ENCODE peak calls at places on chromosomes 7 and 10, in eight cellular contexts. One of them, this sample, is unnamed.
A peak's percentile ranks its signal among the peaks of the same experiment; 100 is the strongest.

GRCh38 chr10:11698691-11699545 is 43.3 kb upstream of the ECHDC3 start:
- DNase-seq in Karpas-422: peak; percentile 78
- DNase-seq in stimulated activated CD8-positive, alpha-beta memory T cell treated with anti-CD3 and anti-CD28 coated beads, Interleukin-4, amount 100 ng/mL, for 48 hours: no peak
- DNase-seq in cerebellar cortex: no peak
- DNase-seq in amniotic epithelial cell: no peak
- DNase-seq in stimulated activated CD4-positive, alpha-beta T cell treated with anti-CD3 and anti-CD28 coated beads, Interleukin-1b, Interleukin-23, amount 100 ng/mL, for 48 hours: no peak
- DNase-seq in NCI-H345: no peak
- DNase-seq in neuronal stem cell: no peak
- DNase-seq in this sample: no peak

GRCh38 chr10:133113146-133113830 is 25.6 kb downstream of the ADGRA1 start:
- DNase-seq in Karpas-422: no peak
- DNase-seq in stimulated activated CD4-positive, alpha-beta T cell treated with anti-CD3 and anti-CD28 coated beads, Interleukin-1b, Interleukin-23, amount 100 ng/mL, for 48 hours: no peak
- DNase-seq in NCI-H345: no peak
- DNase-seq in cerebellar cortex: no peak
- DNase-seq in stimulated activated CD8-positive, alpha-beta memory T cell treated with anti-CD3 and anti-CD28 coated beads, Interleukin-4, amount 100 ng/mL, for 48 hours: no peak
- DNase-seq in neuronal stem cell: no peak
- DNase-seq in amniotic epithelial cell: no peak
- DNase-seq in this sample: no peak

GRCh38 chr7:50869108-50869716 is 86.5 kb upstream of the GRB10 start:
- DNase-seq in amniotic epithelial cell: peak; percentile 58
- DNase-seq in Karpas-422: no peak
- DNase-seq in NCI-H345: no peak
- DNase-seq in stimulated activated CD8-positive, alpha-beta memory T cell treated with anti-CD3 and anti-CD28 coated beads, Interleukin-4, amount 100 ng/mL, for 48 hours: no peak
- DNase-seq in neuronal stem cell: no peak
- DNase-seq in stimulated activated CD4-positive, alpha-beta T cell treated with anti-CD3 and anti-CD28 coated beads, Interleukin-1b, Interleukin-23, amount 100 ng/mL, for 48 hours: no peak
- DNase-seq in cerebellar cortex: no peak
- DNase-seq in this sample: peak; percentile 90

GRCh38 chr7:124130-124949 is 68.0 kb upstream of the FAM20C start:
- DNase-seq in neuronal stem cell: no peak
- DNase-seq in NCI-H345: no peak
- DNase-seq in stimulated activated CD8-positive, alpha-beta memory T cell treated with anti-CD3 and anti-CD28 coated beads, Interleukin-4, amount 100 ng/mL, for 48 hours: no peak
- DNase-seq in Karpas-422: no peak
- DNase-seq in stimulated activated CD4-positive, alpha-beta T cell treated with anti-CD3 and anti-CD28 coated beads, Interleukin-1b, Interleukin-23, amount 100 ng/mL, for 48 hours: no peak
- DNase-seq in cerebellar cortex: no peak
- DNase-seq in amniotic epithelial cell: no peak
- DNase-seq in this sample: no peak

GRCh38 chr7:111308691-111309090 is 217.8 kb downstream of the LRRN3 start:
- DNase-seq in stimulated activated CD4-positive, alpha-beta T cell treated with anti-CD3 and anti-CD28 coated beads, Interleukin-1b, Interleukin-23, amount 100 ng/mL, for 48 hours: no peak
- DNase-seq in Karpas-422: no peak
- DNase-seq in NCI-H345: no peak
- DNase-seq in amniotic epithelial cell: no peak
- DNase-seq in neuronal stem cell: no peak
- DNase-seq in cerebellar cortex: no peak
- DNase-seq in stimulated activated CD8-positive, alpha-beta memory T cell treated with anti-CD3 and anti-CD28 coated beads, Interleukin-4, amount 100 ng/mL, for 48 hours: no peak
- DNase-seq in this sample: no peak

GRCh38 chr7:121832347-121832746 is 40.6 kb upstream of the PTPRZ1 start:
- DNase-seq in amniotic epithelial cell: no peak
- DNase-seq in stimulated activated CD8-positive, alpha-beta memory T cell treated with anti-CD3 and anti-CD28 coated beads, Interleukin-4, amount 100 ng/mL, for 48 hours: no peak
- DNase-seq in NCI-H345: peak; percentile 38
- DNase-seq in neuronal stem cell: no peak
- DNase-seq in cerebellar cortex: peak; percentile 11
- DNase-seq in Karpas-422: no peak
- DNase-seq in stimulated activated CD4-positive, alpha-beta T cell treated with anti-CD3 and anti-CD28 coated beads, Interleukin-1b, Interleukin-23, amount 100 ng/mL, for 48 hours: no peak
- DNase-seq in this sample: no peak

GRCh38 chr10:5628798-5629788 is 37.3 kb downstream of the ASB13 start:
- DNase-seq in stimulated activated CD8-positive, alpha-beta memory T cell treated with anti-CD3 and anti-CD28 coated beads, Interleukin-4, amount 100 ng/mL, for 48 hours: no peak
- DNase-seq in amniotic epithelial cell: no peak
- DNase-seq in NCI-H345: no peak
- DNase-seq in Karpas-422: no peak
- DNase-seq in cerebellar cortex: no peak
- DNase-seq in stimulated activated CD4-positive, alpha-beta T cell treated with anti-CD3 and anti-CD28 coated beads, Interleukin-1b, Interleukin-23, amount 100 ng/mL, for 48 hours: peak; percentile 36
- DNase-seq in neuronal stem cell: no peak
- DNase-seq in this sample: peak; percentile 39

GRCh38 chr10:66836057-66836456 is 89.8 kb upstream of the LRRTM3 start:
- DNase-seq in amniotic epithelial cell: peak; percentile 82
- DNase-seq in Karpas-422: no peak
- DNase-seq in NCI-H345: no peak
- DNase-seq in neuronal stem cell: no peak
- DNase-seq in cerebellar cortex: no peak
- DNase-seq in stimulated activated CD4-positive, alpha-beta T cell treated with anti-CD3 and anti-CD28 coated beads, Interleukin-1b, Interleukin-23, amount 100 ng/mL, for 48 hours: no peak
- DNase-seq in stimulated activated CD8-positive, alpha-beta memory T cell treated with anti-CD3 and anti-CD28 coated beads, Interleukin-4, amount 100 ng/mL, for 48 hours: no peak
- DNase-seq in this sample: peak; percentile 67

GRCh38 chr10:86757110-86757790 is 831 bp downstream of the BMPR1A start:
- DNase-seq in stimulated activated CD4-positive, alpha-beta T cell treated with anti-CD3 and anti-CD28 coated beads, Interleukin-1b, Interleukin-23, amount 100 ng/mL, for 48 hours: peak; percentile 4
- DNase-seq in stimulated activated CD8-positive, alpha-beta memory T cell treated with anti-CD3 and anti-CD28 coated beads, Interleukin-4, amount 100 ng/mL, for 48 hours: peak; percentile 37
- DNase-seq in NCI-H345: peak; percentile 11
- DNase-seq in neuronal stem cell: peak; percentile 40
- DNase-seq in cerebellar cortex: peak; percentile 46
- DNase-seq in amniotic epithelial cell: peak; percentile 53
- DNase-seq in Karpas-422: no peak
- DNase-seq in this sample: peak; percentile 68

GRCh38 chr10:76743169-76743568 is 894.4 kb downstream of the KCNMA1 start:
- DNase-seq in cerebellar cortex: no peak
- DNase-seq in neuronal stem cell: no peak
- DNase-seq in stimulated activated CD4-positive, alpha-beta T cell treated with anti-CD3 and anti-CD28 coated beads, Interleukin-1b, Interleukin-23, amount 100 ng/mL, for 48 hours: no peak
- DNase-seq in Karpas-422: no peak
- DNase-seq in amniotic epithelial cell: peak; percentile 13
- DNase-seq in stimulated activated CD8-positive, alpha-beta memory T cell treated with anti-CD3 and anti-CD28 coated beads, Interleukin-4, amount 100 ng/mL, for 48 hours: no peak
- DNase-seq in NCI-H345: no peak
- DNase-seq in this sample: no peak